ENCODE peak calls at places on chromosomes 6 and 20, in six cellular contexts. One of them, this sample, is unnamed.

GRCh38 chr6:152642578-152643375 is 5.6 kb upstream of the SYNE1 start:
- DNase-seq in GM12878: no peak
- DNase-seq in mammary epithelial cell: peak; percentile 56
- DNase-seq in mesenchymal stem cell: peak; percentile 15
- DNase-seq in fibroblast of lung: peak; percentile 18
- DNase-seq in GM23248: peak; percentile 54
- DNase-seq in this sample: peak; percentile 60

GRCh38 chr6:14100098-14100497 is 17.5 kb upstream of the CD83 start:
- DNase-seq in GM12878: no peak
- DNase-seq in mammary epithelial cell: no peak
- DNase-seq in mesenchymal stem cell: no peak
- DNase-seq in fibroblast of lung: no peak
- DNase-seq in GM23248: no peak
- DNase-seq in this sample: no peak

GRCh38 chr6:34445313-34445860 is 19.5 kb upstream of the RPS10 start:
- DNase-seq in GM12878: no peak
- DNase-seq in mammary epithelial cell: peak; percentile 42
- DNase-seq in mesenchymal stem cell: no peak
- DNase-seq in fibroblast of lung: no peak
- DNase-seq in GM23248: no peak
- DNase-seq in this sample: no peak

GRCh38 chr6:109826551-109826950 is 135.5 kb downstream of the FIG4 start:
- DNase-seq in GM12878: no peak
- DNase-seq in mammary epithelial cell: no peak
- DNase-seq in mesenchymal stem cell: no peak
- DNase-seq in fibroblast of lung: no peak
- DNase-seq in GM23248: no peak
- DNase-seq in this sample: no peak

GRCh38 chr6:42368156-42368555 is 83.6 kb downstream of the TRERF1 start:
- DNase-seq in GM12878: no peak
- DNase-seq in mammary epithelial cell: no peak
- DNase-seq in mesenchymal stem cell: no peak
- DNase-seq in fibroblast of lung: no peak
- DNase-seq in GM23248: no peak
- DNase-seq in this sample: no peak

GRCh38 chr6:28907394-28907793 is 16.4 kb downstream of the TRIM27 start:
- DNase-seq in GM12878: no peak
- DNase-seq in mammary epithelial cell: peak; percentile 20
- DNase-seq in mesenchymal stem cell: peak; percentile 57
- DNase-seq in fibroblast of lung: peak; percentile 75
- DNase-seq in GM23248: peak; percentile 58
- DNase-seq in this sample: peak; percentile 73

GRCh38 chr20:45061244-45061643 is 39.7 kb downstream of the KCNS1 start:
- DNase-seq in GM12878: no peak
- DNase-seq in mammary epithelial cell: peak; percentile 94
- DNase-seq in mesenchymal stem cell: peak; percentile 74
- DNase-seq in fibroblast of lung: peak; percentile 90
- DNase-seq in GM23248: peak; percentile 95
- DNase-seq in this sample: peak; percentile 80

GRCh38 chr20:11124849-11125505 is 451.2 kb upstream of the JAG1 start:
- DNase-seq in GM12878: no peak
- DNase-seq in mammary epithelial cell: no peak
- DNase-seq in mesenchymal stem cell: no peak
- DNase-seq in fibroblast of lung: peak; percentile 48
- DNase-seq in GM23248: peak; percentile 11
- DNase-seq in this sample: peak; percentile 49

GRCh38 chr6:104601756-104602155 is 258.0 kb downstream of the HACE1 start:
- DNase-seq in GM12878: no peak
- DNase-seq in mammary epithelial cell: no peak
- DNase-seq in mesenchymal stem cell: no peak
- DNase-seq in fibroblast of lung: peak; percentile 2
- DNase-seq in GM23248: no peak
- DNase-seq in this sample: peak; percentile 49

DNA sequence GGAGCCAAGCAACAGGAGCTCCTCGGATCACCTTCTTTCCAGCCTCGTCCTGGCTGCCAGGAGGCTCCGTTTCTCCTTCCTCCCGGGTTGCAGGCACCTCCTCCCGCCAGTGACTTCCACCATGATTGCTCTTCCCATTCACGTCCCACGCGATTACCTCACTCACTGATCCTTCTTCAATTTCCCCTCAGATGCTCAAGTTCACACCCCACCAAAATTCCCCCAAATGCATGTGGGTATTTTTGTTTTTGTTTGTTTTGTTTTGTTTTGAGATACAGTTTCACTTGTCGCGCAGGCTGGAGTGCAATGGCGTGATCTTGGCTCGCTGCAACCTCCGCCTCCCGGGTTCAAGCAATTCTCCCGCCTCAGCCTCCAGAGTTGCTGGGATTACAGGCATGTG is 25.1 kb downstream of the KCNQ2 start:
- DNase-seq in GM12878: no peak
- DNase-seq in mammary epithelial cell: no peak
- DNase-seq in mesenchymal stem cell: no peak
- DNase-seq in fibroblast of lung: no peak
- DNase-seq in GM23248: no peak
- DNase-seq in this sample: no peak
- H3K9ac ChIP-seq in GM12878: no peak overlapping the region
- H3K9ac ChIP-seq in mammary epithelial cell: no peak overlapping the region
- H3K9ac ChIP-seq in mesenchymal stem cell: no peak overlapping the region
- H3K9ac ChIP-seq in fibroblast of lung: no peak overlapping the region
- H3K9ac ChIP-seq in GM23248: no peak overlapping the region
- H3K9ac ChIP-seq in this sample: no peak overlapping the region

GRCh38 chr20:13874269-13875158 is 89.7 kb downstream of the NDUFAF5 start:
- DNase-seq in GM12878: no peak
- DNase-seq in mammary epithelial cell: no peak
- DNase-seq in mesenchymal stem cell: no peak
- DNase-seq in fibroblast of lung: no peak
- DNase-seq in GM23248: no peak
- DNase-seq in this sample: no peak
- H3K9ac ChIP-seq in GM12878: no peak overlapping the region
- H3K9ac ChIP-seq in mammary epithelial cell: no peak overlapping the region
- H3K9ac ChIP-seq in mesenchymal stem cell: no peak overlapping the region
- H3K9ac ChIP-seq in fibroblast of lung: no peak overlapping the region
- H3K9ac ChIP-seq in GM23248: no peak overlapping the region
- H3K9ac ChIP-seq in this sample: no peak overlapping the region

GRCh38 chr20:13487202-13487601 is 151.5 kb downstream of the TASP1 start:
- DNase-seq in GM12878: no peak
- DNase-seq in mammary epithelial cell: no peak
- DNase-seq in mesenchymal stem cell: no peak
- DNase-seq in fibroblast of lung: no peak
- DNase-seq in GM23248: no peak
- DNase-seq in this sample: no peak

GRCh38 chr20:13493143-13493542 is 145.6 kb downstream of the TASP1 start:
- DNase-seq in GM12878: no peak
- DNase-seq in mammary epithelial cell: no peak
- DNase-seq in mesenchymal stem cell: no peak
- DNase-seq in fibroblast of lung: no peak
- DNase-seq in GM23248: no peak
- DNase-seq in this sample: no peak

GRCh38 chr20:13486694-13487093 is 152.0 kb downstream of the TASP1 start:
- DNase-seq in GM12878: no peak
- DNase-seq in mammary epithelial cell: no peak
- DNase-seq in mesenchymal stem cell: no peak
- DNase-seq in fibroblast of lung: peak; percentile 17
- DNase-seq in GM23248: no peak
- DNase-seq in this sample: no peak

GRCh38 chr20:13494019-13494418 is 144.7 kb downstream of the TASP1 start:
- DNase-seq in GM12878: no peak
- DNase-seq in mammary epithelial cell: peak; percentile 31
- DNase-seq in mesenchymal stem cell: no peak
- DNase-seq in fibroblast of lung: no peak
- DNase-seq in GM23248: peak; percentile 60
- DNase-seq in this sample: no peak

DNA sequence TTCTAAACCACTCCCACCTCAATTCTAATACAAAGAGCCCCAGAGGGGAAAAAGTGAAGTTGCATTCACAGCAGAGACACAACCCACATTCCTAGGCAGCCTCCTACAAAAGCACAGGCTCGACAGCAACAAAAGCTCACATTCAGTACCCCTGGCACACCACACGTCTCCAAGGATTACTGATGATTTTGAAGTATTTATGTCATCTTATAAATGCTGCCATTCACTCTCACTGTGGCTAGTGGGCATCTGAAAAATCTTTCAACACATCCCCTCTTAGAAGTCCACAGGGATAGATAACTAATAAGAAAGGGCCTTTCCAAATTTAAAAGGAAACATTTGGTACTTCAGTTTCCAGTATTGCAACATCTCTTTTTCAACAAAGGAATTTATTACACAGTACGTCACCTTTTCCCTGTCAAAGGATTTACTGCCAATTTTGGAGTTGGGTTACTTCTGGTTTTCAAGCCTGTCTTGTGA is 146.7 kb downstream of the TASP1 start:
- DNase-seq in GM12878: no peak
- DNase-seq in mammary epithelial cell: peak; percentile 80
- DNase-seq in mesenchymal stem cell: peak; percentile 40
- DNase-seq in fibroblast of lung: peak; percentile 82
- DNase-seq in GM23248: peak; percentile 82
- DNase-seq in this sample: peak; percentile 67
- H3K9ac ChIP-seq in GM12878: no peak overlapping the region
- H3K9ac ChIP-seq in mammary epithelial cell: peak overlapping the region; percentile 15
- H3K9ac ChIP-seq in mesenchymal stem cell: peak overlapping the region; percentile 25
- H3K9ac ChIP-seq in fibroblast of lung: no peak overlapping the region
- H3K9ac ChIP-seq in GM23248: peak overlapping the region; percentile 54
- H3K9ac ChIP-seq in this sample: no peak overlapping the region

DNA sequence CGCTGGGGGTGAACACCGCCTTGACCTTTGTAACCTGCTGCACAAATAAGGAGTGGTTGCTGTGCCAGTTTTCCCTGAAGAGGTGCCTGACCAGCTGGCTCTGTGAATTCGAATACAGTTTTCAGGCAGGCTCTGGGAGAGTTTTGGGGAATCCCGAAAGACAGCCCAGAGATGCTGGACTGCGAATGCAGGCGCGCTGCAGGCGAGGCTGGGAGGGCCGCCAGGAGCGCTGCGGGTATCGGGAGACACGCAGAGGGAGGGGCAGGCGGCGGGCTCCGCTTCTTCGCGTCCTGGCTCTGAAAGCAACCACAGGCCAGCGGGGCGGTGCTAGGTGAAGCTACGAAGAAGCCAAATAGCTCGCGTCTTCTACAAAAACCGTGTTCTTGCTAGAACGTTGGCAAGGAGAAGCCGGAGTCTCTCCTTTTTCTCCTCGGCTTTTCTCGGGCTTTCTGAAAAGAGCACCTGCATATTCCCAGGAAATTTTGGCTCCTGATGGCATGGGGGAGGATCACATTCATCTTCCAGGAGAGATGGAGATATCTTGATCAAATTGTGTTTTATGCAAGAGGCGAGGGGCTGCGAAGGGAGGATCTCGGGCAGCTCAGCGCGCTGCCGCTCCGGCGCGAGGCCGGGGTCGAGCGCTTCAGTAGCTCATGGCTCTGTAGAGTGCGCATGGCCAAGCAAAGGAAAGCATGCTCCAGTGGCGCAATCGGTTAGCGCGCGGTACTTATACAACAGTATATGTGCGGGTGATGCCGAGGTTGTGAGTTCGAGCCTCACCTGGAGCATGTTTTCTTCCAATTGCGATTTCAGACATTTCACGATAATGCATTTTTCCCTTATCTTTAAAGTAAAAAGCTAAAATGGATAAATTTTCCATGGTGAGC is 158.1 kb upstream of the ZNF184 start:
- DNase-seq in GM12878: peak; percentile 49
- DNase-seq in mammary epithelial cell: peak; percentile 79
- DNase-seq in mesenchymal stem cell: peak; percentile 60
- DNase-seq in fibroblast of lung: peak; percentile 60
- DNase-seq in GM23248: peak; percentile 52
- DNase-seq in this sample: peak; percentile 54
- H3K9ac ChIP-seq in GM12878: no peak overlapping the region
- H3K9ac ChIP-seq in mammary epithelial cell: no peak overlapping the region
- H3K9ac ChIP-seq in mesenchymal stem cell: no peak overlapping the region
- H3K9ac ChIP-seq in fibroblast of lung: no peak overlapping the region
- H3K9ac ChIP-seq in GM23248: no peak overlapping the region
- H3K9ac ChIP-seq in this sample: no peak overlapping the region

GRCh38 chr20:4136078-4136966 is 121.0 kb upstream of the RNF24 start:
- DNase-seq in GM12878: no peak
- DNase-seq in mammary epithelial cell: no peak
- DNase-seq in mesenchymal stem cell: peak; percentile 95
- DNase-seq in fibroblast of lung: no peak
- DNase-seq in GM23248: peak; percentile 31
- DNase-seq in this sample: no peak
- H3K9ac ChIP-seq in GM12878: no peak overlapping the region
- H3K9ac ChIP-seq in mammary epithelial cell: no peak overlapping the region
- H3K9ac ChIP-seq in mesenchymal stem cell: no peak overlapping the region
- H3K9ac ChIP-seq in fibroblast of lung: no peak overlapping the region
- H3K9ac ChIP-seq in GM23248: no peak overlapping the region
- H3K9ac ChIP-seq in this sample: no peak overlapping the region

GRCh38 chr20:57397693-57398108 is 6.5 kb downstream of the RBM38 start:
- DNase-seq in GM12878: no peak
- DNase-seq in mammary epithelial cell: no peak
- DNase-seq in mesenchymal stem cell: no peak
- DNase-seq in fibroblast of lung: no peak
- DNase-seq in GM23248: no peak
- DNase-seq in this sample: no peak
- H3K9ac ChIP-seq in GM12878: peak overlapping the region; percentile 77
- H3K9ac ChIP-seq in mammary epithelial cell: no peak overlapping the region
- H3K9ac ChIP-seq in mesenchymal stem cell: no peak overlapping the region
- H3K9ac ChIP-seq in fibroblast of lung: no peak overlapping the region
- H3K9ac ChIP-seq in GM23248: no peak overlapping the region
- H3K9ac ChIP-seq in this sample: no peak overlapping the region

This sample was measured in adipocyte.